ENCODE peak calls at places on chromosome 9, in four cellular contexts. A is A549, J is GM12878, E is ovary. F is an unnamed sample.

GRCh38 chr9:122197334-122197872 is 31.4 kb downstream of the LHX6 start:
- DNase-seq in A (no peak), J (no peak), E (no peak), F (no peak)

GRCh38 chr9:38423939-38424843 is at the start of gene IGFBPL1:
- DNase-seq in A (peak; percentile 47), J (no peak), E (no peak), F (no peak)

GRCh38 chr9:124513374-124513994 is 6.3 kb upstream of the NR5A1 start:
- DNase-seq in A (no peak), J (no peak), E (no peak), F (no peak)

GRCh38 chr9:6838158-6838557 is 80.4 kb downstream of the KDM4C start:
- DNase-seq in A (no peak), J (no peak), E (no peak), F (no peak)

GRCh38 chr9:133387680-133388079 is 11.5 kb downstream of the STKLD1 start:
- DNase-seq in A (no peak), J (no peak), E (no peak), F (no peak)

GRCh38 chr9:14768561-14769234 is 46.2 kb upstream of the CER1 start:
- DNase-seq in A (peak; percentile 52), J (no peak), E (peak; percentile 18), F (no peak)

GRCh38 chr9:38068616-38068865 is 486 bp downstream of the SHB start:
- DNase-seq in A (peak; percentile 60), J (no peak), E (no peak), F (no peak)

GRCh38 chr9:92763721-92764380 is 782 bp downstream of the BICD2 start:
- DNase-seq in A (no peak), J (no peak), E (no peak), F (no peak)

GRCh38 chr9:131583836-131584555 is 38.7 kb downstream of the PRRT1B start:
- DNase-seq in A (no peak), J (no peak), E (no peak), F (no peak)

GRCh38 chr9:114769664-114770063 is 36.2 kb downstream of the TNFSF15 start:
- DNase-seq in A (no peak), J (no peak), E (no peak), F (no peak)

GRCh38 chr9:16196206-16196605 is 643.4 kb downstream of the CCDC171 start:
- DNase-seq in A (no peak), J (no peak), E (no peak), F (no peak)

GRCh38 chr9:20322212-20322611 is 300.1 kb downstream of the MLLT3 start:
- DNase-seq in A (no peak), J (no peak), E (no peak), F (no peak)

GRCh38 chr9:113154471-113154870 is 3.7 kb downstream of the SLC31A2 start:
- DNase-seq in A (no peak), J (no peak), E (peak; percentile 32), F (peak; percentile 83)

GRCh38 chr9:83383034-83383433 is 155.2 kb downstream of the FRMD3 start:
- DNase-seq in A (no peak), J (no peak), E (no peak), F (no peak)

GRCh38 chr9:21450733-21451394 is 10.6 kb downstream of the IFNA1 start:
- DNase-seq in A (peak; percentile 9), J (no peak), E (no peak), F (no peak)

GRCh38 chr9:126827227-126827626 is 22.4 kb downstream of the ZBTB43 start:
- DNase-seq in A (no peak), J (no peak), E (no peak), F (no peak)

GRCh38 chr9:120366646-120367019 is 213.3 kb downstream of the CDK5RAP2 start:
- DNase-seq in A (peak; percentile 84), J (no peak), E (no peak), F (no peak)

GRCh38 chr9:3088166-3088702 is 244.3 kb upstream of the PUM3 start:
- DNase-seq in A (no peak), J (no peak), E (no peak), F (no peak)

GRCh38 chr9:10396641-10397040 is 216.2 kb downstream of the PTPRD start:
- DNase-seq in A (no peak), J (no peak), E (no peak), F (no peak)

GRCh38 chr9:89863141-89863540 is 258.3 kb downstream of the GADD45G start:
- DNase-seq in A (no peak), J (no peak), E (no peak), F (no peak)

GRCh38 chr9:19371942-19372341 is 8.1 kb downstream of the RPS6 start:
- DNase-seq in A (peak; percentile 48), J (no peak), E (no peak), F (no peak)

GRCh38 chr9:13707635-13708410 is 428.3 kb upstream of the MPDZ start:
- DNase-seq in A (peak; percentile 16), J (no peak), E (no peak), F (no peak)

GRCh38 chr9:121754655-121755436 is 103.4 kb downstream of the DAB2IP start:
- DNase-seq in A (no peak), J (no peak), E (peak; percentile 63), F (no peak)

GRCh38 chr9:93890436-93890935 is 64.7 kb downstream of the BARX1 start:
- DNase-seq in A (no peak), J (no peak), E (no peak), F (no peak)

GRCh38 chr9:91427873-91428272 is 4.2 kb upstream of the NFIL3 start:
- DNase-seq in A (peak; percentile 42), J (no peak), E (no peak), F (no peak)

GRCh38 chr9:91429501-91429900 is 5.9 kb upstream of the NFIL3 start:
- DNase-seq in A (no peak), J (no peak), E (no peak), F (no peak)

GRCh38 chr9:91428927-91429351 is 5.3 kb upstream of the NFIL3 start:
- DNase-seq in A (no peak), J (no peak), E (no peak), F (no peak)

GRCh38 chr9:91426123-91426745 is 2.6 kb upstream of the NFIL3 start:
- DNase-seq in A (peak; percentile 69), J (no peak), E (no peak), F (no peak)

GRCh38 chr9:91428431-91428830 is 4.8 kb upstream of the NFIL3 start:
- DNase-seq in A (no peak), J (no peak), E (no peak), F (no peak)
- TF ChIP-seq CTCF in A (no peak), J (no peak), E (no peak), F (no peak)

GRCh38 chr9:116692619-116693018 is 5.5 kb downstream of the TRIM32 start:
- DNase-seq in A (no peak), J (no peak), E (no peak), F (no peak)
- H3K4me3 ChIP-seq in A (no peak overlapping the region), J (no peak overlapping the region), E (no peak overlapping the region), F (no peak overlapping the region)

DNA sequence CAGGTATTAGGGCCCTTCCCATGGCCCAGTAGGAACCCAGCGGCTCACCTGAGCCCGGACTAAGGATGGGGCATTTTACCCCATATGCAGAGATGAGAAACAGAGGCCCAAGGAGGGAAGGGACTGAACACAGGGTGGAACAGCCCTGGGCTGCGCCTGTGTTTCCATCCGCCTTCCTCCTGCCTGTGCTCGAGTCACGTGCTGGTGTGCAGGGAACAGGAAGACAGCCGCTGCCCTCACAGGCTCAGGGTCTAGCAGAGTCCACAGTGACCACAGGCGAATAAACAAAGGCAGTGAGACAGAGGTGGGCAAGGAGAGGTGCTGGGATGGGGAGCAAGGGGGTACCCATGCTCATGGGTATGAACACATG is 129.4 kb downstream of the C9orf50 start:
- DNase-seq in A (no peak), J (no peak), E (peak; percentile 62), F (peak; percentile 94)
- TF ChIP-seq POLR2A in A (no peak), J (no peak), E (no peak), F (no peak)

DNA sequence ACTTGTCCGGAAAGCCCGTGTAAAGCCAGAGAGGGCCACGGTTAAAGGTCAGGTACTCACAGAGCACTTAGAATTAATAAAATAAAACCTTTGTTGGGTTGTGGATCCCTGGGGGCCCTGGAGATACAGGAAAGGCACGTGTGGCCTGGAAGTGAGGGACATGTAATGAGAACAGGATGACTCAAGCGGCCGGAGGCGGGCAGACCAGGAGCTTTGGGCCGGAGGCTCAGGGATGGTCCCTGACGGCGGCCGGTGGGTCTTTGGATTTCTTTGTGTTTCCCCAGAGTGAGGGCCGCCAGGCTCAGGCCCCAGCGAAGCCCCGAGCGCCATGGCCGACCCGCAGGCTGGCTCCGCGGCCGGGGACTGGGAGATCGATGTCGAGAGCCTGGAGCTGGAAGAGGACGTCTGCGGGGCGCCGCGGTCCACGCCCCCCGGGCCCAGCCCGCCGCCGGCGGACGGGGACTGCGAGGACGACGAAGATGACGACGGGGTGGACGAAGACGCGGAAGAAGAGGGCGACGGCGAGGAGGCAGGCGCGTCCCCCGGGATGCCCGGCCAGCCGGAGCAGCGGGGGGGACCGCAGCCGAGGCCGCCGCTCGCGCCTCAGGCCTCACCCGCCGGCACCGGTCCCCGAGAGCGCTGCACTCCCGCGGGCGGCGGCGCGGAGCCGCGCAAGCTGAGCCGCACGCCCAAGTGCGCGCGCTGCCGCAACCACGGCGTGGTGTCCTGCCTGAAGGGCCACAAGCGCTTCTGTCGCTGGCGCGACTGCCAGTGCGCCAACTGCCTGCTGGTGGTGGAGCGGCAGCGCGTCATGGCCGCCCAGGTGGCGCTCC is 1.3 kb downstream of the DMRT2 start:
- DNase-seq in A (peak; percentile 65), J (no peak), E (no peak), F (no peak)
- TF ChIP-seq CTCF in A (peak; percentile 45), J (no peak), E (no peak), F (no peak)

F was measured in lower leg skin.